ENCODE peak calls at places on chromosome 12, in eight cellular contexts. One of them, this sample, is unnamed.

GRCh38 chr12:4745249-4745648 is 25.0 kb downstream of the GALNT8 start:
- DNase-seq in tibial artery: no peak
- DNase-seq in GM12864: no peak
- DNase-seq in A549: no peak
- DNase-seq in body of pancreas: no peak
- DNase-seq in AG04449: no peak
- DNase-seq in MCF 10A: no peak
- DNase-seq in CD4-positive, alpha-beta T cell: no peak
- DNase-seq in this sample: no peak

GRCh38 chr12:98575013-98575412 is 18.5 kb upstream of the SLC25A3 start:
- DNase-seq in tibial artery: no peak
- DNase-seq in GM12864: no peak
- DNase-seq in A549: no peak
- DNase-seq in body of pancreas: no peak
- DNase-seq in AG04449: no peak
- DNase-seq in MCF 10A: no peak
- DNase-seq in CD4-positive, alpha-beta T cell: no peak
- DNase-seq in this sample: no peak

GRCh38 chr12:67714648-67715047 is 66.1 kb downstream of the DYRK2 start:
- DNase-seq in tibial artery: no peak
- DNase-seq in GM12864: no peak
- DNase-seq in A549: no peak
- DNase-seq in body of pancreas: no peak
- DNase-seq in AG04449: no peak
- DNase-seq in MCF 10A: peak
- DNase-seq in CD4-positive, alpha-beta T cell: no peak
- DNase-seq in this sample: no peak

GRCh38 chr12:8914716-8915526 is 612 bp downstream of the PHC1 start:
- DNase-seq in tibial artery: peak
- DNase-seq in GM12864: no peak
- DNase-seq in A549: peak
- DNase-seq in body of pancreas: peak
- DNase-seq in AG04449: no peak
- DNase-seq in MCF 10A: peak
- DNase-seq in CD4-positive, alpha-beta T cell: peak
- DNase-seq in this sample: peak

GRCh38 chr12:108102363-108102762 is 26.7 kb upstream of the WSCD2 start:
- DNase-seq in tibial artery: no peak
- DNase-seq in GM12864: no peak
- DNase-seq in A549: no peak
- DNase-seq in body of pancreas: no peak
- DNase-seq in AG04449: no peak
- DNase-seq in MCF 10A: no peak
- DNase-seq in CD4-positive, alpha-beta T cell: no peak
- DNase-seq in this sample: no peak

GRCh38 chr12:84741727-84742126 is 170.9 kb downstream of the SLC6A15 start:
- DNase-seq in tibial artery: no peak
- DNase-seq in GM12864: no peak
- DNase-seq in A549: no peak
- DNase-seq in body of pancreas: no peak
- DNase-seq in AG04449: no peak
- DNase-seq in MCF 10A: no peak
- DNase-seq in CD4-positive, alpha-beta T cell: no peak
- DNase-seq in this sample: no peak

GRCh38 chr12:107788690-107789458 is 14.4 kb downstream of the ASCL4 start:
- DNase-seq in tibial artery: no peak
- DNase-seq in GM12864: no peak
- DNase-seq in A549: no peak
- DNase-seq in body of pancreas: no peak
- DNase-seq in AG04449: no peak
- DNase-seq in MCF 10A: no peak
- DNase-seq in CD4-positive, alpha-beta T cell: no peak
- DNase-seq in this sample: no peak

GRCh38 chr12:83172441-83172840 is 485.7 kb downstream of the TMTC2 start:
- DNase-seq in tibial artery: no peak
- DNase-seq in GM12864: no peak
- DNase-seq in A549: no peak
- DNase-seq in body of pancreas: no peak
- DNase-seq in AG04449: no peak
- DNase-seq in MCF 10A: no peak
- DNase-seq in CD4-positive, alpha-beta T cell: no peak
- DNase-seq in this sample: no peak

GRCh38 chr12:94553130-94553519 is 93.5 kb upstream of the CEP83 start:
- DNase-seq in tibial artery: no peak
- DNase-seq in GM12864: no peak
- DNase-seq in A549: no peak
- DNase-seq in body of pancreas: no peak
- DNase-seq in AG04449: no peak
- DNase-seq in MCF 10A: peak
- DNase-seq in CD4-positive, alpha-beta T cell: no peak
- DNase-seq in this sample: no peak

GRCh38 chr12:89306827-89307498 is 45.3 kb downstream of the DUSP6 start:
- DNase-seq in tibial artery: no peak
- DNase-seq in GM12864: no peak
- DNase-seq in A549: no peak
- DNase-seq in body of pancreas: no peak
- DNase-seq in AG04449: no peak
- DNase-seq in MCF 10A: peak
- DNase-seq in CD4-positive, alpha-beta T cell: no peak
- DNase-seq in this sample: no peak

GRCh38 chr12:76300297-76300665 is 47.9 kb downstream of the BBS10 start:
- DNase-seq in tibial artery: no peak
- DNase-seq in GM12864: no peak
- DNase-seq in A549: no peak
- DNase-seq in body of pancreas: no peak
- DNase-seq in AG04449: no peak
- DNase-seq in MCF 10A: no peak
- DNase-seq in CD4-positive, alpha-beta T cell: no peak
- DNase-seq in this sample: no peak

GRCh38 chr12:96329018-96329417 is 71.2 kb downstream of the CDK17 start:
- DNase-seq in tibial artery: no peak
- DNase-seq in GM12864: no peak
- DNase-seq in A549: no peak
- DNase-seq in body of pancreas: no peak
- DNase-seq in AG04449: no peak
- DNase-seq in MCF 10A: no peak
- DNase-seq in CD4-positive, alpha-beta T cell: no peak
- DNase-seq in this sample: no peak

GRCh38 chr12:51393676-51394545 is 2.7 kb upstream of the GALNT6 start:
- DNase-seq in tibial artery: no peak
- DNase-seq in GM12864: no peak
- DNase-seq in A549: no peak
- DNase-seq in body of pancreas: peak
- DNase-seq in AG04449: peak
- DNase-seq in MCF 10A: peak
- DNase-seq in CD4-positive, alpha-beta T cell: peak
- DNase-seq in this sample: peak

GRCh38 chr12:57893460-57894353 is 47.2 kb upstream of the CTDSP2 start:
- DNase-seq in tibial artery: peak
- DNase-seq in GM12864: no peak
- DNase-seq in A549: no peak
- DNase-seq in body of pancreas: peak
- DNase-seq in AG04449: peak
- DNase-seq in MCF 10A: peak
- DNase-seq in CD4-positive, alpha-beta T cell: no peak
- DNase-seq in this sample: no peak

GRCh38 chr12:56633465-56634241 is 3.5 kb upstream of the BAZ2A start:
- DNase-seq in tibial artery: no peak
- DNase-seq in GM12864: no peak
- DNase-seq in A549: no peak
- DNase-seq in body of pancreas: no peak
- DNase-seq in AG04449: no peak
- DNase-seq in MCF 10A: no peak
- DNase-seq in CD4-positive, alpha-beta T cell: no peak
- DNase-seq in this sample: no peak

GRCh38 chr12:6178981-6179761 is 21.0 kb upstream of the CD9 start:
- DNase-seq in tibial artery: no peak
- DNase-seq in GM12864: no peak
- DNase-seq in A549: no peak
- DNase-seq in body of pancreas: no peak
- DNase-seq in AG04449: no peak
- DNase-seq in MCF 10A: no peak
- DNase-seq in CD4-positive, alpha-beta T cell: no peak
- DNase-seq in this sample: no peak

GRCh38 chr12:116887897-116888296 is 6.7 kb upstream of the HRK start:
- DNase-seq in tibial artery: no peak
- DNase-seq in GM12864: no peak
- DNase-seq in A549: no peak
- DNase-seq in body of pancreas: no peak
- DNase-seq in AG04449: no peak
- DNase-seq in MCF 10A: no peak
- DNase-seq in CD4-positive, alpha-beta T cell: no peak
- DNase-seq in this sample: no peak

GRCh38 chr12:57846285-57846576 is 298 bp downstream of the CTDSP2 start:
- DNase-seq in tibial artery: no peak
- DNase-seq in GM12864: no peak
- DNase-seq in A549: no peak
- DNase-seq in body of pancreas: no peak
- DNase-seq in AG04449: no peak
- DNase-seq in MCF 10A: peak
- DNase-seq in CD4-positive, alpha-beta T cell: no peak
- DNase-seq in this sample: no peak

GRCh38 chr12:12465522-12465921 is 97.1 kb downstream of the DUSP16 start:
- DNase-seq in tibial artery: no peak
- DNase-seq in GM12864: no peak
- DNase-seq in A549: no peak
- DNase-seq in body of pancreas: no peak
- DNase-seq in AG04449: no peak
- DNase-seq in MCF 10A: no peak
- DNase-seq in CD4-positive, alpha-beta T cell: no peak
- DNase-seq in this sample: no peak

GRCh38 chr12:4034926-4035325 is 161.7 kb upstream of the PARP11 start:
- DNase-seq in tibial artery: no peak
- DNase-seq in GM12864: no peak
- DNase-seq in A549: no peak
- DNase-seq in body of pancreas: no peak
- DNase-seq in AG04449: no peak
- DNase-seq in MCF 10A: no peak
- DNase-seq in CD4-positive, alpha-beta T cell: no peak
- DNase-seq in this sample: no peak

GRCh38 chr12:113867258-113867657 is 98.9 kb downstream of the RBM19 start:
- DNase-seq in tibial artery: no peak
- DNase-seq in GM12864: no peak
- DNase-seq in A549: peak
- DNase-seq in body of pancreas: no peak
- DNase-seq in AG04449: no peak
- DNase-seq in MCF 10A: no peak
- DNase-seq in CD4-positive, alpha-beta T cell: no peak
- DNase-seq in this sample: no peak
- TF ChIP-seq CTCF in tibial artery: no peak
- TF ChIP-seq CTCF in GM12864: no peak
- TF ChIP-seq CTCF in A549: peak
- TF ChIP-seq CTCF in body of pancreas: no peak
- TF ChIP-seq CTCF in AG04449: peak
- TF ChIP-seq CTCF in MCF 10A: no peak
- TF ChIP-seq CTCF in CD4-positive, alpha-beta T cell: no peak
- TF ChIP-seq CTCF in this sample: no peak

DNA sequence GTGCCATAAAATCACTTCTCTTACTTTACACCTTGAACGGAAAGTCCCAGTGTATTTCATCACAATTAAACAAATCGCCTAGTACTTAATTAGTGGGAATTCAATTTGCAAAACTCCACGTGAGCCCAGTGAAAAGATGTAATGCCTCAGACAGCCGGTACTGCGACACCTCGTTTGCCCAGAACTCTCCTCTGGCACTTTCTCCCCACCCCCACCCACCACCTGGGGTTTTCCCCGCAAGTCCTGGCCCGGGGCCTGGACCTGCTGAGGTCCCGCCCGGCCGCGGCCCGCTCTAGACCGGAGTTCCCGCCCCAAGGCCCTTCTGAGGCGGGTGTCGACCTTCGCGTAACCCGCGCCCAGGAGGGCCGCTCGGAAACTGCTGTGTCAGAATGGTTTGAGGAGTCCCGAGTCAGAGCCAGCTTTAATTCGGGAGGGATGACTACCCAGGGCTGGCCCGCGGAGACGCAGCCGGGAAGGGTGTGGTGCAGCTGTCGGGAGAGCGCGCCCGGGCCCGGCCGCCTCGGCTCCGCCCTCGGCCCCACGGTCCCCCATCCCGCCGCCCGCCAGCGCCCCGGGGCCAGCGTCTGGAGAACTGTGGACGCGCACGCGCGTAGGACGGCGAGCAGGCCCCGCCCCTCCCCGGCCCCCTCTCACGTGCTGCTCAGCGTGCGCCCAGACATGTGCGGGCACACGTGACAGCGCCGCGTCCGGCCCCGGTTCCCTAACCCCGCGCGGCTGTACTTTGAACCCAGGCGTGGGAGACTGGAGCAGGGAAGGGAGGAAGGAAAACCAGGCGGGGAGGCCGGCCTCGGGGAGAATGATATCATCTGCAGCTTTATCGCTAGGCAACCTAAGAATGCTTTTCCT is 10.8 kb downstream of the BHLHE41 start:
- DNase-seq in tibial artery: peak
- DNase-seq in GM12864: no peak
- DNase-seq in A549: peak
- DNase-seq in body of pancreas: peak
- DNase-seq in AG04449: peak
- DNase-seq in MCF 10A: peak
- DNase-seq in CD4-positive, alpha-beta T cell: peak
- DNase-seq in this sample: peak
- TF ChIP-seq CTCF in tibial artery: peak
- TF ChIP-seq CTCF in GM12864: peak
- TF ChIP-seq CTCF in A549: no peak
- TF ChIP-seq CTCF in body of pancreas: peak
- TF ChIP-seq CTCF in AG04449: peak
- TF ChIP-seq CTCF in MCF 10A: no peak
- TF ChIP-seq CTCF in CD4-positive, alpha-beta T cell: no peak
- TF ChIP-seq CTCF in this sample: no peak

DNA sequence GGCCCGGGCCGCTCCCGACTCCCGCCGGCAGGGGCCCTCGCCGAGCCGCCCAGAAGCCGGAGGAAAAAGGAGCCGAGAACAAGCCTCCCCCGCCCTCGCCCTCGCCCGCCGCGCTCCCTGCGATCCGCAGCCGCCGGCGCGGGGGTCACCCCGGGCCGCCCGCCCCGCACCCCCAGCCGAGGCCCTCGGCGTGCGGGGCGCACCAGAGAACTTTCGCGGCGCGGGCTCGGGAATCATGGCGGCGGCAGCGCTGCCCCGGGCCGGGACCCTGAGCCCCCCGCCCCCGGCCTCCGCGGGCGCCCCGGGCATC is 519 bp downstream of the CDK2AP1 start:
- DNase-seq in tibial artery: no peak
- DNase-seq in GM12864: no peak
- DNase-seq in A549: peak
- DNase-seq in body of pancreas: peak
- DNase-seq in AG04449: no peak
- DNase-seq in MCF 10A: peak
- DNase-seq in CD4-positive, alpha-beta T cell: peak
- DNase-seq in this sample: peak
- TF ChIP-seq CTCF in tibial artery: peak
- TF ChIP-seq CTCF in GM12864: peak
- TF ChIP-seq CTCF in A549: peak
- TF ChIP-seq CTCF in body of pancreas: peak
- TF ChIP-seq CTCF in AG04449: peak
- TF ChIP-seq CTCF in MCF 10A: peak
- TF ChIP-seq CTCF in CD4-positive, alpha-beta T cell: peak
- TF ChIP-seq CTCF in this sample: no peak

DNA sequence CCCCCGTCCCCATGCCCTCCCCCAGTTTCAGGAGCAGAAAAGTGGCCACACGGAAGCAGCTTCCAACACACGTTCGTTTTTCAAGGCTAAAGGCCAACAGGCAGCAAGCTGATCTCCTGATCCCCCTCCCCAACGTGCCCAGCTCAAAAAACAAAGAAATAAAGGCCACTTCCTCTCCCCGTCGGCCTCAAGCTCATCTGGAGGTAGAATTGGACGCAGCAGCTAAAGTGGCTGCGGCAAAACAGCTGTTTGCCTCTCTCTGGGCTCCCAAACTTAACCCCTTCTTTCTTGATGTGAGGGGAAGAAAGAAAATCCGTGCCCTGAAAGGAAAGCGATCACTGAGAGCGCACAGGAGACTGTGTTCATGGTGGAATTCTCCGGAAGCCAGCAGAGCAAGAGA is 66.3 kb downstream of the SCARB1 start:
- DNase-seq in tibial artery: no peak
- DNase-seq in GM12864: no peak
- DNase-seq in A549: no peak
- DNase-seq in body of pancreas: no peak
- DNase-seq in AG04449: no peak
- DNase-seq in MCF 10A: no peak
- DNase-seq in CD4-positive, alpha-beta T cell: no peak
- DNase-seq in this sample: no peak
- TF ChIP-seq CTCF in tibial artery: no peak
- TF ChIP-seq CTCF in GM12864: no peak
- TF ChIP-seq CTCF in A549: no peak
- TF ChIP-seq CTCF in body of pancreas: no peak
- TF ChIP-seq CTCF in AG04449: no peak
- TF ChIP-seq CTCF in MCF 10A: no peak
- TF ChIP-seq CTCF in CD4-positive, alpha-beta T cell: no peak
- TF ChIP-seq CTCF in this sample: no peak

This sample was measured in natural killer cell.